ENCODE peak calls at places on chromosomes 7 and 10, in eight cellular contexts. S, T, V, Y, I, Z, D and H are unnamed samples.
A peak's percentile ranks its signal among the peaks of the same experiment; 100 is the strongest.

GRCh38 chr10:6542999-6543430 is 37.1 kb downstream of the PRKCQ start:
- DNase-seq in V (peak; percentile 48), T (peak; percentile 38), I (peak; percentile 30), Z (peak; percentile 80), S (no peak), D (peak; percentile 73), Y (no peak), H (no peak)

GRCh38 chr10:22736134-22736533 is 21.8 kb upstream of the PIP4K2A start:
- DNase-seq in V (no peak), Y (no peak), I (no peak), T (no peak), Z (no peak), S (no peak), D (no peak), H (no peak)

GRCh38 chr10:58782876-58783859 is 270.5 kb downstream of the BICC1 start:
- DNase-seq in S (no peak), I (no peak), V (no peak), T (no peak), Z (no peak), Y (no peak), D (no peak), H (peak; percentile 74)

GRCh38 chr7:78953090-78953489 is 500.4 kb downstream of the MAGI2 start:
- DNase-seq in I (no peak), Z (no peak), Y (no peak), D (no peak), S (no peak), T (no peak), V (no peak), H (peak; percentile 27)

GRCh38 chr7:42235734-42236133 is 1.3 kb downstream of the GLI3 start:
- DNase-seq in S (peak; percentile 25), D (no peak), Y (no peak), T (no peak), V (no peak), Z (no peak), I (peak; percentile 42), H (no peak)

GRCh38 chr7:129047761-129048160 is 7.2 kb downstream of the TNPO3 start:
- DNase-seq in S (no peak), T (no peak), Y (no peak), V (no peak), D (no peak), Z (no peak), I (no peak), H (no peak)

GRCh38 chr7:7761974-7762769 is 43.8 kb upstream of the RPA3 start:
- DNase-seq in I (peak; percentile 32), V (peak; percentile 70), T (peak; percentile 9), Z (peak; percentile 59), S (no peak), Y (no peak), D (peak; percentile 61), H (peak; percentile 12)

GRCh38 chr7:1924185-1924817 is 254.2 kb downstream of the ELFN1 start:
- DNase-seq in S (no peak), Y (no peak), Z (no peak), V (no peak), I (no peak), D (no peak), T (no peak), H (no peak)

GRCh38 chr10:124578231-124579002 is 116.8 kb downstream of the LHPP start:
- DNase-seq in T (no peak), D (no peak), Z (no peak), S (no peak), Y (peak; percentile 73), V (no peak), I (no peak), H (no peak)

GRCh38 chr10:511101-511848 is 178.2 kb downstream of the DIP2C start:
- DNase-seq in Z (peak; percentile 75), T (peak; percentile 79), V (peak; percentile 33), D (peak; percentile 92), Y (peak; percentile 95), I (peak; percentile 97), S (peak; percentile 95), H (peak; percentile 61)

GRCh38 chr7:138565451-138566114 is 105.5 kb downstream of the TRIM24 start:
- DNase-seq in S (peak; percentile 53), Z (no peak), T (no peak), V (no peak), I (peak; percentile 35), D (no peak), Y (no peak), H (peak; percentile 20)

GRCh38 chr10:60848126-60848525 is 69.8 kb downstream of the CDK1 start:
- DNase-seq in S (peak; percentile 35), V (no peak), Z (no peak), I (peak; percentile 52), Y (no peak), T (no peak), D (no peak), H (peak; percentile 33)

GRCh38 chr7:139124084-139124914 is 14.8 kb upstream of the ZC3HAV1 start:
- DNase-seq in T (no peak), V (no peak), D (no peak), Y (no peak), Z (no peak), I (no peak), S (no peak), H (no peak)

GRCh38 chr7:90210925-90211324 is 615 bp upstream of the STEAP2 start:
- DNase-seq in Z (no peak), Y (no peak), D (no peak), S (peak; percentile 21), T (no peak), V (no peak), I (peak; percentile 60), H (no peak)

GRCh38 chr10:6037422-6037821 is 24.7 kb downstream of the IL2RA start:
- DNase-seq in D (peak; percentile 56), T (no peak), S (no peak), I (no peak), V (no peak), Z (no peak), Y (no peak), H (no peak)

GRCh38 chr10:33193057-33193866 is 141.2 kb downstream of the NRP1 start:
- DNase-seq in I (peak; percentile 95), T (peak; percentile 67), D (peak; percentile 85), Y (no peak), V (peak; percentile 73), Z (peak; percentile 69), S (peak; percentile 82), H (peak; percentile 42)

GRCh38 chr10:33328253-33328652 is 6.2 kb downstream of the NRP1 start:
- DNase-seq in I (no peak), Z (no peak), Y (no peak), T (no peak), D (no peak), S (no peak), V (no peak), H (no peak)

GRCh38 chr7:130901209-130901783 is 167.3 kb upstream of the KLF14 start:
- DNase-seq in D (peak; percentile 72), Z (no peak), I (peak; percentile 86), S (no peak), Y (no peak), V (no peak), T (no peak), H (peak; percentile 67)

GRCh38 chr10:71246591-71247143 is 34.3 kb downstream of the UNC5B start:
- DNase-seq in V (peak; percentile 15), T (no peak), I (no peak), Y (peak; percentile 77), S (no peak), Z (no peak), D (no peak), H (no peak)